ENCODE peak calls at places on chromosome 13, in six cellular contexts. H is activated T-cell treated with anti-CD3 and anti-CD28 coated beads, Interleukin-2, amount 50 U/mL, for 1 hour; V is NCI-H2029; U is stimulated activated CD4-positive, alpha-beta T cell treated with anti-CD3 and anti-CD28 coated beads, Interleukin-2, amount 100 ng/mL, for 48 hours; W is DMS 273 treated with DMSO at 0.1 percent for 48 hours; L is activated T-helper 2 cell treated with anti-CD3 and anti-CD28 coated beads, Interferon-gamma antibody, Interleukin-2, Interleukin-4, amounts not matched to agents 10 μg/mL and 5 μg/mL and 100 μg/mL, durations not matched to agents 14 hours and 24 hours and 36 hours. B is an unnamed sample.

GRCh38 chr13:101474419-101474957 is 22.0 kb downstream of the ITGBL1 start:
- DNase-seq in U (no peak), H (no peak), V (no peak), L (no peak), W (no peak), B (no peak)

GRCh38 chr13:64928704-64929499 is 2301.2 kb downstream of the PCDH9 start:
- DNase-seq in L (no peak), V (no peak), U (no peak), W (no peak), H (no peak), B (no peak)

GRCh38 chr13:110748271-110748670 is 34.8 kb downstream of the ING1 start:
- DNase-seq in L (no peak), H (no peak), W (no peak), U (no peak), V (no peak), B (no peak)

GRCh38 chr13:93620366-93620765 is 393.8 kb downstream of the GPC6 start:
- DNase-seq in V (no peak), W (no peak), U (no peak), L (no peak), H (no peak), B (no peak)

GRCh38 chr13:60733933-60734332 is 336.9 kb downstream of the TDRD3 start:
- DNase-seq in W (no peak), L (no peak), H (no peak), V (no peak), U (no peak), B (no peak)

GRCh38 chr13:26784704-26785639 is 24.4 kb upstream of the GPR12 start:
- DNase-seq in V (no peak), W (no peak), L (no peak), U (no peak), H (peak), B (no peak)

GRCh38 chr13:30551194-30551593 is 66.5 kb upstream of the USPL1 start:
- DNase-seq in H (no peak), L (no peak), W (peak), U (no peak), V (no peak), B (peak)

GRCh38 chr13:23159205-23159586 is 21.6 kb upstream of the SGCG start:
- DNase-seq in L (no peak), W (no peak), H (no peak), V (no peak), U (peak), B (no peak)

GRCh38 chr13:100491164-100491847 is 97.3 kb downstream of the GGACT start:
- DNase-seq in H (no peak), V (no peak), L (no peak), U (no peak), W (no peak), B (no peak)

GRCh38 chr13:40613192-40613818 is 53.1 kb downstream of the FOXO1 start:
- DNase-seq in L (peak), H (peak), V (no peak), W (no peak), U (peak), B (no peak)

GRCh38 chr13:50016421-50016820 is 1.2 kb downstream of the KCNRG start:
- DNase-seq in W (no peak), V (no peak), L (no peak), H (no peak), U (no peak), B (no peak)

GRCh38 chr13:59975807-59976445 is 187.8 kb downstream of the DIAPH3 start:
- DNase-seq in W (no peak), U (no peak), L (no peak), H (no peak), V (no peak), B (no peak)

GRCh38 chr13:83919775-83920174 is 37.5 kb upstream of the SLITRK1 start:
- DNase-seq in U (no peak), W (no peak), H (no peak), V (no peak), L (no peak), B (no peak)

GRCh38 chr13:52459668-52460067 is 4.4 kb downstream of the CKAP2 start:
- DNase-seq in U (no peak), L (no peak), H (no peak), V (no peak), W (no peak), B (no peak)

GRCh38 chr13:101298517-101298916 is 117.8 kb downstream of the NALCN start:
- DNase-seq in H (no peak), V (no peak), L (no peak), U (no peak), W (no peak), B (no peak)

GRCh38 chr13:110319774-110320509 is 12.9 kb downstream of the COL4A2 start:
- DNase-seq in V (no peak), L (no peak), U (no peak), W (no peak), H (no peak), B (no peak)

GRCh38 chr13:81596224-81596753 is 1255.4 kb upstream of the SPRY2 start:
- DNase-seq in V (no peak), L (no peak), W (no peak), U (no peak), H (no peak), B (no peak)

GRCh38 chr13:24630851-24631341 is 49.3 kb upstream of the ATP12A start:
- DNase-seq in V (peak), U (no peak), H (no peak), L (no peak), W (no peak), B (no peak)

GRCh38 chr13:111204438-111205177 is 89.5 kb downstream of the ARHGEF7 start:
- DNase-seq in U (no peak), W (no peak), H (no peak), V (peak), L (no peak), B (no peak)

GRCh38 chr13:106919638-106920037 is 351.7 kb upstream of the ARGLU1 start:
- DNase-seq in U (no peak), V (no peak), L (no peak), H (no peak), W (no peak), B (no peak)

GRCh38 chr13:49214917-49215376 is 5.2 kb upstream of the MLNR start:
- DNase-seq in L (peak), V (no peak), H (peak), U (no peak), W (no peak), B (peak)

GRCh38 chr13:21328836-21329477 is 130.1 kb downstream of the ZDHHC20 start:
- DNase-seq in U (no peak), W (no peak), V (no peak), H (no peak), L (no peak), B (no peak)

GRCh38 chr13:113759525-113760137 is 605 bp downstream of the TMEM255B start:
- DNase-seq in U (no peak), W (no peak), H (no peak), V (no peak), L (no peak), B (no peak)

GRCh38 chr13:98994896-98995295 is 17.0 kb upstream of the DOCK9 start:
- DNase-seq in H (no peak), W (no peak), U (no peak), L (no peak), V (no peak), B (no peak)

GRCh38 chr13:44045179-44045562 is 165.5 kb downstream of the LACC1 start:
- DNase-seq in W (no peak), H (no peak), L (no peak), V (peak), U (no peak), B (peak)

GRCh38 chr13:73810647-73811046 is 323.6 kb downstream of the KLF12 start:
- DNase-seq in V (no peak), W (no peak), H (no peak), U (no peak), L (no peak), B (no peak)

GRCh38 chr13:25103711-25104110 is 7.8 kb downstream of the PABPC3 start:
- DNase-seq in V (no peak), W (no peak), H (no peak), L (no peak), U (no peak), B (no peak)

GRCh38 chr13:97853550-97853949 is 99.9 kb upstream of the IPO5 start:
- DNase-seq in V (no peak), H (no peak), U (no peak), W (no peak), L (no peak), B (no peak)

GRCh38 chr13:28475916-28476725 is 18.8 kb downstream of the FLT1 start:
- DNase-seq in L (no peak), U (no peak), H (no peak), W (no peak), V (no peak), B (no peak)

GRCh38 chr13:70732611-70733010 is 624.4 kb upstream of the KLHL1 start:
- DNase-seq in L (no peak), W (no peak), U (no peak), V (no peak), H (no peak), B (peak)

GRCh38 chr13:40440990-40441820 is 225.2 kb downstream of the FOXO1 start:
- DNase-seq in H (no peak), L (no peak), W (peak), V (peak), U (no peak), B (no peak)

GRCh38 chr13:108220042-108220441 is 1.9 kb downstream of the ABHD13 start:
- DNase-seq in H (no peak), U (no peak), W (no peak), V (peak), L (no peak), B (no peak)

B was measured in NCI-H1694 treated with DMSO at 0.1 percent for 48 hours.